ENCODE peak calls at places on chromosomes 11 and 22, in six cellular contexts. L, G, O, B, C and V are unnamed samples.
A peak's percentile ranks its signal among the peaks of the same experiment; 100 is the strongest.

GRCh38 chr11:105641433-105641832 is 31.6 kb downstream of the GRIA4 start:
- DNase-seq in L (no peak), B (no peak), G (no peak), O (no peak), C (no peak), V (no peak)

GRCh38 chr22:29202231-29203192 is 3.2 kb upstream of the EMID1 start:
- DNase-seq in G (peak; percentile 51), B (peak; percentile 30), C (peak; percentile 41), O (peak; percentile 24), L (no peak), V (peak; percentile 64)

GRCh38 chr22:22817468-22818201 is 70.0 kb upstream of the IGLL5 start:
- DNase-seq in L (no peak), O (no peak), G (no peak), C (no peak), B (no peak), V (no peak)

GRCh38 chr22:38299001-38299651 is 18.1 kb downstream of the CSNK1E start:
- DNase-seq in B (no peak), L (no peak), G (no peak), O (no peak), C (no peak), V (no peak)

GRCh38 chr11:9982796-9983579 is 311.0 kb downstream of the SBF2 start:
- DNase-seq in O (peak; percentile 97), B (no peak), G (no peak), C (no peak), L (no peak), V (peak; percentile 87)

GRCh38 chr11:69662021-69662698 is 13.0 kb downstream of the LTO1 start:
- DNase-seq in O (no peak), G (no peak), B (no peak), C (peak; percentile 43), L (no peak), V (peak; percentile 66)

GRCh38 chr11:45148276-45148675 is 1.8 kb downstream of the PRDM11 start:
- DNase-seq in C (no peak), B (no peak), O (no peak), G (peak; percentile 2), L (no peak), V (no peak)

GRCh38 chr11:33419956-33420355 is 162.8 kb downstream of the HIPK3 start:
- DNase-seq in G (no peak), C (no peak), L (no peak), B (no peak), O (no peak), V (no peak)

GRCh38 chr11:71459767-71460320 is 6.8 kb downstream of the NADSYN1 start:
- DNase-seq in L (no peak), B (no peak), C (no peak), O (no peak), G (no peak), V (no peak)

GRCh38 chr11:127862406-127862805 is 725.0 kb downstream of the ETS1 start:
- DNase-seq in G (no peak), C (no peak), L (no peak), O (peak; percentile 21), B (no peak), V (peak; percentile 89)

GRCh38 chr11:116119158-116119557 is 614.9 kb upstream of the CADM1 start:
- DNase-seq in C (no peak), G (no peak), O (no peak), B (no peak), L (no peak), V (no peak)

GRCh38 chr22:42437488-42438292 is 5.5 kb upstream of the NFAM1 start:
- DNase-seq in B (peak; percentile 49), G (peak; percentile 76), L (peak; percentile 83), C (peak; percentile 54), O (peak; percentile 54), V (peak; percentile 84)
- H3K4me1 ChIP-seq in B (no peaks in the 10 kb centered on the region), G (peaks cover 17% of the 10 kb centered on the region), L (peaks cover 9% of the 10 kb centered on the region), C (peaks cover 7% of the 10 kb centered on the region), O (peaks cover 3% of the 10 kb centered on the region), V (peaks cover 2% of the 10 kb centered on the region)

DNA sequence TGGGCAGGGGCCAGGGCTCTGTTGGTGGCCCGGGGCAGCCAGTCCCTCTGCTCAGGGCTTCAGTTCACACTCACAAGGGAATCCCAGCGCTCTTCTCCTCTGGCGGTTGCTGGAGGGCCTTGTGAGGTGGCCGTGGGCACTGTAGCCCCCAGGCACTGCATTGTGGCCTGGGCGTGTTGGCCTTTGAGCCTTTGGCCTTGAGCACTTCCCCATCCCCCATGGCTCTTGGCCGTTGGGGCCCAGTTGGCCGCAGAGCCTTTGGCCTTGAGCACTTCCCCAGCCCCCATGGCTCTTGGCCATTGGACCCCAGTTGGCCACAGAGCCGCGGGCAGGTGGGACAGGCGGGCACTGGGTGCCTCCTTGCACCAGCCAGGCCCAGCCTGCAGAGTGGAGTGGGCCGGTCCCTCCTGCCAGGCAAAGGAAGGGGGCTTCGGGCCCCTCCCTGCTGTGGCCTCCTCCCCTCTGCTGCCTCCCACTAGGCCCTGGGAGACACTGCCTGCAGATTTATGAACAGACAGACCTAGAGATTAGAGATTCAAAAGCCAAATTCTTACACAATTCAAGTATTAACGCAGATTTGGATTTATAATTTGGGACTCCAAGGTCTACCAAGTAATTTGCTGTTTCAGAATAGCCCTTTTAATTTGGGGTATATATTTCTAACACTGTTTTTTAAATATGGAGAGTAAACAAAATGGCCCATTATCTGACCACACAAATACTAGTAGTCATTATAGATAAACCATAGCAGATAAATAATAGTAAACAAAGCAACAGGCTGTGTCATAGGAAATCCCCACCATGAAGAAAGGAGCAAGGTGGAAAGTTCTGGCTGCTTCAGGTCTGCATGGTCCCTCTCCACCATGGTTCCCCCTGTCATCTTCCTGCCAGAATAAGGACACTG is 18.2 kb upstream of the TXNRD2 start:
- DNase-seq in B (no peak), L (no peak), C (no peak), G (no peak), O (no peak), V (no peak)
- H3K4me1 ChIP-seq in B (peaks cover 28% of the 10 kb centered on the region), L (peaks cover 20% of the 10 kb centered on the region), C (peaks cover 22% of the 10 kb centered on the region), G (peaks cover 33% of the 10 kb centered on the region), O (peaks cover 7% of the 10 kb centered on the region), V (peaks cover 9% of the 10 kb centered on the region)

GRCh38 chr22:37207981-37208380 is 4.3 kb downstream of the SSTR3 start:
- DNase-seq in C (no peak), B (no peak), L (peak; percentile 67), O (no peak), G (no peak), V (no peak)
- H3K4me1 ChIP-seq in C (no peaks in the 10 kb centered on the region), B (no peaks in the 10 kb centered on the region), L (peaks cover 26% of the 10 kb centered on the region), O (no peaks in the 10 kb centered on the region), G (peaks cover 3% of the 10 kb centered on the region), V (no peaks in the 10 kb centered on the region)

GRCh38 chr22:41752011-41752975 is 48.2 kb upstream of the CCDC134 start:
- DNase-seq in C (no peak), G (no peak), O (no peak), L (no peak), B (no peak), V (no peak)
- H3K4me1 ChIP-seq in C (no peaks in the 10 kb centered on the region), G (no peaks in the 10 kb centered on the region), O (no peaks in the 10 kb centered on the region), L (no peaks in the 10 kb centered on the region), B (no peaks in the 10 kb centered on the region), V (no peaks in the 10 kb centered on the region)

GRCh38 chr22:20116376-20116950 is 559 bp downstream of the RANBP1 start:
- DNase-seq in O (no peak), C (no peak), G (peak; percentile 35), L (no peak), B (no peak), V (no peak)

GRCh38 chr22:20117656-20118571 is 888 bp upstream of the TRMT2A start:
- DNase-seq in B (no peak), C (no peak), G (peak; percentile 36), L (peak; percentile 54), O (no peak), V (peak; percentile 21)

GRCh38 chr22:20116951-20117645 is at the start of gene TRMT2A:
- DNase-seq in C (peak; percentile 98), O (peak; percentile 98), L (peak; percentile 97), G (peak; percentile 97), B (peak; percentile 98), V (peak; percentile 99)

GRCh38 chr22:20114506-20115475 is 1.1 kb upstream of the RANBP1 start:
- DNase-seq in L (no peak), G (no peak), C (no peak), O (no peak), B (no peak), V (no peak)

DNA sequence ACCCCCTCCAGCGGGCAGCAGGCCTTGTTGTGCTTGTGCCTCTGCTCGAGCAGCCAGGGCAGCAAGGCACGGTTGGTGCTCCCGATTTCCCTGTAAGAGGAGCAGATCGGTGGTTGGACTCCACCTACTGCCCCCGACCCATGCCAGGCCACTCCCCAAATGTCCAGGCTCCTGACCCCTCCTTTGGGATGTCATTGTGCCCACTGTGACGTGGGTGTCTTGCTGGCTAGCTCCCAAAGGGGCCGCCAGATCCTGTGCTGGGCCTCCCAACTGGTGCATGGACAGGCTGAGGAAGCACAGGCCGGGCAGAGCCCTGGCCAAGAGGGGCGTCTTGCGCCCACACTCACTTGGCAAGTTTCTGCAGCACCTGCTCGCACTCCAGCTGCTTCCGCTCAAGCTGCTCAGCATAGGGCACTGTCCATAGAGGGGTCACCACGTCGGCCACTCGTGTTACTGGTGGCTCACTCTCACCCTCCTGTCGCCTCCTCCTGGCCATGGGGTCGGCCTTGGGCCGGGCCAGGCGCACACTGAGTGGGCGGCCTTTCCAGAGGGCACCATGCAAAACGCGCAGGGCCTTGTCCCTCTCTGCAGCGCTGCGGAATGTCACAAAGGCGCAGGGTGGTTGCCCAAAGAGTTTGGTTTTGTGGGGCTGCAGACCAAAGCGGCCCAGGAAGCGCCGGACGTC is at the start of gene RANBP1:
- DNase-seq in B (no peak), O (no peak), C (no peak), G (no peak), L (no peak), V (no peak)
- H3K4me1 ChIP-seq in B (peaks cover 33% of the 10 kb centered on the region), O (peaks cover 22% of the 10 kb centered on the region), C (peaks cover 43% of the 10 kb centered on the region), G (peaks cover 25% of the 10 kb centered on the region), L (peaks cover 36% of the 10 kb centered on the region), V (peaks cover 2% of the 10 kb centered on the region)

GRCh38 chr11:2893935-2894334 is 8.4 kb upstream of the CDKN1C start:
- DNase-seq in O (no peak), G (no peak), C (no peak), L (no peak), B (no peak), V (no peak)
- H3K4me1 ChIP-seq in O (peaks cover 25% of the 10 kb centered on the region), G (peaks cover 22% of the 10 kb centered on the region), C (peaks cover 12% of the 10 kb centered on the region), L (peaks cover 39% of the 10 kb centered on the region), B (peaks cover 19% of the 10 kb centered on the region), V (peaks cover 6% of the 10 kb centered on the region)

GRCh38 chr11:65113361-65113756 is 1.7 kb downstream of the TM7SF2 start:
- DNase-seq in G (no peak), L (no peak), O (no peak), B (no peak), C (no peak), V (no peak)

GRCh38 chr11:65113839-65114238 is 2.2 kb downstream of the TM7SF2 start:
- DNase-seq in G (no peak), L (no peak), B (no peak), O (no peak), C (no peak), V (no peak)

GRCh38 chr11:65111537-65112225 is at the start of gene TM7SF2:
- DNase-seq in L (peak; percentile 89), B (peak; percentile 93), C (peak; percentile 93), G (peak; percentile 96), O (peak; percentile 95), V (peak; percentile 97)

GRCh38 chr11:65112226-65112550 is 516 bp downstream of the TM7SF2 start:
- DNase-seq in G (no peak), L (no peak), B (no peak), C (no peak), O (no peak), V (no peak)

GRCh38 chr11:65112551-65113360 is 1.1 kb downstream of the TM7SF2 start:
- DNase-seq in C (peak; percentile 55), O (peak; percentile 53), G (peak; percentile 50), B (no peak), L (peak; percentile 79), V (peak; percentile 65)
- H3K4me1 ChIP-seq in C (peaks cover 48% of the 10 kb centered on the region), O (peaks cover 31% of the 10 kb centered on the region), G (peaks cover 45% of the 10 kb centered on the region), B (peaks cover 28% of the 10 kb centered on the region), L (peaks cover 49% of the 10 kb centered on the region), V (peaks cover 3% of the 10 kb centered on the region)

GRCh38 chr11:12169822-12170221 is 59.4 kb downstream of the MICAL2 start:
- DNase-seq in C (no peak), L (no peak), B (no peak), G (no peak), O (no peak), V (no peak)
- H3K4me1 ChIP-seq in C (no peaks in the 10 kb centered on the region), L (no peaks in the 10 kb centered on the region), B (peaks cover 16% of the 10 kb centered on the region), G (peaks cover 54% of the 10 kb centered on the region), O (peaks cover 80% of the 10 kb centered on the region), V (no peaks in the 10 kb centered on the region)